ENCODE peak calls at places on chromosomes 11 and 22, in four cellular contexts. O, K, L and G are unnamed samples.

GRCh38 chr11:57475671-57476222 is 15.4 kb downstream of the RTN4RL2 start:
- DNase-seq in K (no peak), O (no peak), L (no peak), G (no peak)

GRCh38 chr11:61587951-61588695 is 7.2 kb upstream of the SYT7 start:
- DNase-seq in O (peak; percentile 53), K (peak; percentile 17), L (peak; percentile 51), G (peak; percentile 19)

GRCh38 chr22:33851240-33851639 is 69.0 kb downstream of the LARGE1 start:
- DNase-seq in L (no peak), K (peak; percentile 43), O (no peak), G (no peak)

GRCh38 chr22:26589367-26589844 is 526 bp downstream of the TPST2 start:
- DNase-seq in L (peak; percentile 31), O (no peak), K (peak; percentile 28), G (no peak)

GRCh38 chr11:16632295-16633200 is 105.9 kb upstream of the C11orf58 start:
- DNase-seq in O (no peak), K (peak; percentile 7), L (no peak), G (no peak)

GRCh38 chr22:23036684-23037428 is 33.5 kb upstream of the GNAZ start:
- DNase-seq in K (peak; percentile 58), L (peak; percentile 4), O (no peak), G (no peak)

GRCh38 chr11:74288161-74288560 is 23.3 kb downstream of the P4HA3 start:
- DNase-seq in O (no peak), L (no peak), K (no peak), G (no peak)

GRCh38 chr11:72141066-72141465 is 5.5 kb downstream of the FOLR3 start:
- DNase-seq in L (no peak), K (no peak), O (no peak), G (no peak)

GRCh38 chr11:69447786-69448185 is 33.7 kb upstream of the LINC01488 start:
- DNase-seq in L (no peak), K (no peak), O (no peak), G (no peak)

GRCh38 chr11:47264119-47264915 is 5.6 kb upstream of the MADD start:
- DNase-seq in O (no peak), L (no peak), K (no peak), G (no peak)

GRCh38 chr11:29343465-29344333 is 673.1 kb downstream of the KCNA4 start:
- DNase-seq in O (no peak), K (peak; percentile 58), L (no peak), G (no peak)

GRCh38 chr22:24548812-24549211 is 6.1 kb downstream of the GUCD1 start:
- DNase-seq in O (no peak), L (no peak), K (no peak), G (no peak)

GRCh38 chr11:71080239-71081097 is 171.9 kb downstream of the SHANK2 start:
- DNase-seq in O (no peak), K (peak; percentile 68), L (peak; percentile 12), G (no peak)

GRCh38 chr11:39078465-39078864 is 2381.0 kb downstream of the LRRC4C start:
- DNase-seq in K (no peak), L (no peak), O (no peak), G (no peak)

GRCh38 chr22:41681616-41682015 is 7.1 kb downstream of the SNU13 start:
- DNase-seq in O (no peak), L (no peak), K (peak; percentile 36), G (no peak)
- H3K4me3 ChIP-seq in O (peak overlapping the region; percentile 73), L (peak overlapping the region; percentile 91), K (peak overlapping the region; percentile 74), G (peak overlapping the region; percentile 82)

GRCh38 chr11:18307461-18308139 is 14.3 kb downstream of the HPS5 start:
- DNase-seq in O (no peak), L (no peak), K (no peak), G (no peak)

GRCh38 chr11:18310800-18311340 is 11.1 kb downstream of the HPS5 start:
- DNase-seq in L (no peak), K (no peak), O (no peak), G (no peak)

GRCh38 chr11:18309691-18310090 is 12.2 kb downstream of the HPS5 start:
- DNase-seq in L (no peak), K (no peak), O (no peak), G (no peak)

GRCh38 chr11:18304745-18305144 is 17.2 kb downstream of the HPS5 start:
- DNase-seq in L (no peak), K (no peak), O (no peak), G (no peak)

DNA sequence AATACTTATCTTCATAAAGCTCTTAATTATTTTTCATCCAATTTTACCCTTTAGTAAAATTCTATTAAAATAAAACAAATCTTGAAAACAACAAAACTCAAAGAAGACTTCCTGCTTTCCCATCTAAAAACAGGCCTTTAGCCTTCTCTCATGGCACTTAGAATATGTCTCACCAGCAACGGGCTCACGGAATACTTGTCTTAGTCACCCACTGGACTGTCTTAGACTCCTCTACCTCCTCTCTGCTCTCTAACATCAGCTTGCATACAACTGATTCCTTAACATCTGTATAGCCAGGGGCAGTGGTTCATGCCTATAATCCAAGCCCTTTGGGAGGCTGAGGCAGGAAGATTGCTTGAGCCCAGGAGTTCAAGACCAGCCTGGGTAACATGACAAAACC is 13.7 kb downstream of the HPS5 start:
- DNase-seq in O (no peak), K (no peak), L (no peak), G (no peak)
- H3K36me3 ChIP-seq in O (peaks cover 32% of the 10 kb centered on the region), K (peaks cover 95% of the 10 kb centered on the region), L (peaks cover 56% of the 10 kb centered on the region), G (peaks cover 61% of the 10 kb centered on the region)

DNA sequence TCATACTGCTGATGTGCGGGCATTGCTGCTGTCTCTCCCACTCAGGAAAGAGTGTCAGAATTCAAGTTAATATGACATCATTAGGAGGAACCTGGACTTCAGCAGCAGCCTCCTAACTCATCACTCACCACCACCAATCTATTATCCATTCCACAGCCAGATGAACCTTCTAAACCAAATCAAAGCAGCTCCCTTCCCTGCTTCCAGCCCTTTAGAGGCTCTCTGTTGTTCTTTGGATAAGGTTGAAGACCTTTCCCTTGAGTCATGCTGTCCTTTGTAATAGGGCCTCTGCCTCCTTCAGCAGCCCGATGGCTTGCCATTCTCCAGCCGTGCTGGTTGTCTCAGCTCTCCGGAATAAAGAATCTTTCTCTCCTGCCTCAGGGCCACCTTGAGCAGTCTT is 301.3 kb downstream of the DDX10 start:
- DNase-seq in O (no peak), K (no peak), L (no peak), G (no peak)
- H3K27ac ChIP-seq in O (no peak overlapping the region), K (no peak overlapping the region), L (no peak overlapping the region), G (no peak overlapping the region)

GRCh38 chr11:125166347-125166841 is 1.8 kb downstream of the PKNOX2 start:
- DNase-seq in L (peak; percentile 15), O (no peak), K (no peak), G (no peak)
- H3K4me3 ChIP-seq in L (peak overlapping the region; percentile 63), O (peak overlapping the region; percentile 45), K (no peak overlapping the region), G (no peak overlapping the region)